ENCODE peak calls at places on chromosomes 12 and 14, in nine cellular contexts. R is upper lobe of right lung; W is HFFc6; C is T47D; K is neural progenitor cell; G is body of pancreas; P is activated naive CD8-positive, alpha-beta T cell treated with anti-CD3 and anti-CD28 coated beads, Interleukin-2, amount 10 ng/mL, durations not matched to agents 7 days and 5 days; X is AG09309; B is Caki2. I is an unnamed sample.

GRCh38 chr14:77556946-77557345 is 58.3 kb upstream of the ISM2 start:
- DNase-seq in R (no peak), W (no peak), C (no peak), K (no peak), G (no peak), P (no peak), X (no peak), B (no peak), I (no peak)

GRCh38 chr12:19836056-19836455 is 396.8 kb downstream of the AEBP2 start:
- DNase-seq in R (no peak), W (no peak), C (no peak), K (no peak), G (no peak), P (no peak), X (no peak), B (no peak), I (no peak)

GRCh38 chr12:122282066-122282465 is 15.8 kb upstream of the VPS33A start:
- DNase-seq in R (no peak), W (peak; percentile 73), C (no peak), K (peak; percentile 48), G (no peak), P (no peak), X (peak; percentile 17), B (peak; percentile 49), I (peak; percentile 92)

GRCh38 chr12:6391013-6391412 is 7.1 kb downstream of the LTBR start:
- DNase-seq in R (no peak), W (no peak), C (no peak), K (no peak), G (no peak), P (no peak), X (no peak), B (no peak), I (no peak)

GRCh38 chr12:42985506-42985905 is 396.0 kb upstream of the PRICKLE1 start:
- DNase-seq in R (no peak), W (no peak), C (no peak), K (peak; percentile 82), G (no peak), P (no peak), X (no peak), B (no peak), I (no peak)

GRCh38 chr14:69980457-69981414 is 101.5 kb downstream of the SMOC1 start:
- DNase-seq in R (no peak), W (no peak), C (no peak), K (peak; percentile 62), G (no peak), P (no peak), X (no peak), B (no peak), I (no peak)

GRCh38 chr12:1162083-1162760 is 171.2 kb downstream of the ERC1 start:
- DNase-seq in R (no peak), W (no peak), C (no peak), K (peak; percentile 69), G (no peak), P (no peak), X (no peak), B (no peak), I (no peak)

GRCh38 chr14:22973217-22974032 is 8.9 kb downstream of the AJUBA start:
- DNase-seq in R (no peak), W (peak; percentile 72), C (peak; percentile 82), K (peak; percentile 69), G (peak; percentile 68), P (no peak), X (no peak), B (peak; percentile 49), I (peak; percentile 62)

GRCh38 chr12:118925407-118926202 is 55.7 kb upstream of the SRRM4 start:
- DNase-seq in R (no peak), W (no peak), C (no peak), K (no peak), G (no peak), P (no peak), X (no peak), B (no peak), I (no peak)

GRCh38 chr14:94771906-94772468 is 2.1 kb upstream of the GSC start:
- DNase-seq in R (no peak), W (no peak), C (no peak), K (peak; percentile 56), G (no peak), P (no peak), X (no peak), B (no peak), I (no peak)

GRCh38 chr12:42770261-42770660 is 180.7 kb upstream of the PRICKLE1 start:
- DNase-seq in R (no peak), W (no peak), C (no peak), K (no peak), G (no peak), P (no peak), X (no peak), B (no peak), I (no peak)

GRCh38 chr14:49367696-49368095 is 218.5 kb downstream of the RPS29 start:
- DNase-seq in R (no peak), W (no peak), C (no peak), K (no peak), G (no peak), P (no peak), X (no peak), B (no peak), I (no peak)

GRCh38 chr12:123223241-123223668 is 9.7 kb downstream of the MPHOSPH9 start:
- DNase-seq in R (no peak), W (no peak), C (no peak), K (no peak), G (no peak), P (peak; percentile 63), X (no peak), B (no peak), I (no peak)

GRCh38 chr12:70745066-70745465 is 107.8 kb upstream of the PTPRB start:
- DNase-seq in R (no peak), W (no peak), C (no peak), K (no peak), G (no peak), P (no peak), X (no peak), B (no peak), I (no peak)

GRCh38 chr14:92409069-92409468 is 86.1 kb downstream of the SLC24A4 start:
- DNase-seq in R (no peak), W (no peak), C (no peak), K (no peak), G (no peak), P (no peak), X (no peak), B (no peak), I (no peak)

GRCh38 chr14:76113691-76114090 is 38.0 kb upstream of the GPATCH2L start:
- DNase-seq in R (no peak), W (no peak), C (no peak), K (no peak), G (no peak), P (no peak), X (no peak), B (no peak), I (no peak)

GRCh38 chr12:75603475-75603874 is 92.1 kb upstream of the KRR1 start:
- DNase-seq in R (no peak), W (no peak), C (no peak), K (no peak), G (no peak), P (no peak), X (no peak), B (no peak), I (peak; percentile 59)

GRCh38 chr12:6460751-6461371 is 9.0 kb downstream of the TAPBPL start:
- DNase-seq in R (no peak), W (no peak), C (no peak), K (no peak), G (no peak), P (no peak), X (no peak), B (no peak), I (no peak)

GRCh38 chr12:14283489-14284144 is 81.9 kb upstream of the ATF7IP start:
- DNase-seq in R (no peak), W (no peak), C (peak; percentile 63), K (peak; percentile 47), G (no peak), P (no peak), X (no peak), B (no peak), I (no peak)

GRCh38 chr14:100545359-100545758 is 41.9 kb downstream of the BEGAIN start:
- DNase-seq in R (no peak), W (no peak), C (peak; percentile 51), K (no peak), G (no peak), P (no peak), X (no peak), B (no peak), I (no peak)

GRCh38 chr12:92912052-92912451 is 17.0 kb downstream of the EEA1 start:
- DNase-seq in R (no peak), W (peak; percentile 69), C (no peak), K (no peak), G (no peak), P (no peak), X (peak; percentile 32), B (peak; percentile 54), I (no peak)

GRCh38 chr12:131647667-131648066 is 63.2 kb upstream of the SFSWAP start:
- DNase-seq in R (no peak), W (no peak), C (no peak), K (no peak), G (no peak), P (no peak), X (no peak), B (no peak), I (no peak)

GRCh38 chr14:95043314-95043713 is 114.0 kb downstream of the DICER1 start:
- DNase-seq in R (peak; percentile 40), W (no peak), C (no peak), K (no peak), G (no peak), P (no peak), X (no peak), B (no peak), I (no peak)

GRCh38 chr14:44893535-44893934 is 68.2 kb downstream of the KLHL28 start:
- DNase-seq in R (no peak), W (no peak), C (no peak), K (no peak), G (no peak), P (no peak), X (no peak), B (no peak), I (no peak)

GRCh38 chr12:104680070-104680469 is 223.3 kb downstream of the CHST11 start:
- DNase-seq in R (no peak), W (peak; percentile 15), C (peak; percentile 84), K (peak; percentile 23), G (no peak), P (peak; percentile 45), X (no peak), B (no peak), I (peak; percentile 25)